ENCODE peak calls at places on chromosomes 3 and 15, in ten cellular contexts. L is nephron progenitor cell, C is MM.1S, S is fibroblast of pulmonary artery, J is hepatocyte, O is A549, E is endothelial cell, Y is neural crest cell, R is mucosa of descending colon, K is right lobe of liver. B is an unnamed sample.

GRCh38 chr3:16795601-16796000 is 89.2 kb upstream of the PLCL2 start:
- DNase-seq in L (no peak), C (no peak), S (no peak), J (no peak), O (no peak), E (no peak), Y (no peak), R (no peak), K (no peak), B (no peak)

GRCh38 chr3:32290619-32291018 is 52.1 kb downstream of the CMTM8 start:
- DNase-seq in L (no peak), C (no peak), S (no peak), J (no peak), O (no peak), E (no peak), Y (no peak), R (no peak), K (no peak), B (no peak)

GRCh38 chr3:70179111-70179510 is 133.3 kb downstream of the MDFIC2 start:
- DNase-seq in L (no peak), C (no peak), S (no peak), J (no peak), O (no peak), E (no peak), Y (no peak), R (no peak), K (no peak), B (no peak)

GRCh38 chr3:134864644-134865043 is 69.6 kb downstream of the EPHB1 start:
- DNase-seq in L (no peak), C (no peak), S (peak), J (no peak), O (no peak), E (no peak), Y (no peak), R (no peak), K (peak), B (peak)

GRCh38 chr3:183220828-183221227 is 32.2 kb upstream of the B3GNT5 start:
- DNase-seq in L (no peak), C (no peak), S (no peak), J (no peak), O (no peak), E (no peak), Y (no peak), R (no peak), K (no peak), B (no peak)

GRCh38 chr3:194351952-194352536 is 916 bp upstream of the CPN2 start:
- DNase-seq in L (no peak), C (no peak), S (no peak), J (no peak), O (no peak), E (no peak), Y (no peak), R (no peak), K (no peak), B (no peak)

GRCh38 chr3:50192124-50192523 is 714 bp downstream of the GNAT1 start:
- DNase-seq in L (no peak), C (no peak), S (no peak), J (no peak), O (no peak), E (no peak), Y (no peak), R (no peak), K (no peak), B (no peak)

GRCh38 chr3:185659942-185660921 is 74.1 kb downstream of the SENP2 start:
- DNase-seq in L (peak), C (peak), S (peak), J (peak), O (peak), E (peak), Y (peak), R (peak), K (peak), B (peak)

GRCh38 chr3:113436794-113437193 is 4.5 kb downstream of the CFAP44 start:
- DNase-seq in L (no peak), C (no peak), S (peak), J (peak), O (no peak), E (no peak), Y (no peak), R (no peak), K (no peak), B (peak)

GRCh38 chr15:34853001-34853758 is 57.8 kb upstream of the ACTC1 start:
- DNase-seq in L (no peak), C (no peak), S (peak), J (no peak), O (peak), E (no peak), Y (no peak), R (no peak), K (no peak), B (peak)

GRCh38 chr15:63231717-63232116 is 42.3 kb downstream of the RAB8B start:
- DNase-seq in L (no peak), C (no peak), S (peak), J (no peak), O (no peak), E (no peak), Y (no peak), R (no peak), K (no peak), B (peak)

GRCh38 chr3:81718311-81718710 is 43.1 kb downstream of the GBE1 start:
- DNase-seq in L (no peak), C (no peak), S (no peak), J (no peak), O (no peak), E (no peak), Y (no peak), R (no peak), K (no peak), B (no peak)

GRCh38 chr3:53844262-53845102 is 1.7 kb downstream of the CHDH start:
- DNase-seq in L (no peak), C (no peak), S (no peak), J (peak), O (no peak), E (no peak), Y (no peak), R (peak), K (peak), B (no peak)

GRCh38 chr3:53846851-53847155 is 435 bp downstream of the IL17RB start:
- DNase-seq in L (no peak), C (no peak), S (no peak), J (no peak), O (no peak), E (no peak), Y (no peak), R (no peak), K (no peak), B (no peak)

GRCh38 chr3:53846134-53846850 is at the start of the genes CHDH and IL17RB:
- DNase-seq in L (peak), C (peak), S (no peak), J (peak), O (peak), E (peak), Y (peak), R (peak), K (peak), B (no peak)

GRCh38 chr3:53845881-53846133 is 412 bp downstream of the CHDH start:
- DNase-seq in L (peak), C (no peak), S (no peak), J (no peak), O (no peak), E (no peak), Y (peak), R (no peak), K (no peak), B (no peak)

DNA sequence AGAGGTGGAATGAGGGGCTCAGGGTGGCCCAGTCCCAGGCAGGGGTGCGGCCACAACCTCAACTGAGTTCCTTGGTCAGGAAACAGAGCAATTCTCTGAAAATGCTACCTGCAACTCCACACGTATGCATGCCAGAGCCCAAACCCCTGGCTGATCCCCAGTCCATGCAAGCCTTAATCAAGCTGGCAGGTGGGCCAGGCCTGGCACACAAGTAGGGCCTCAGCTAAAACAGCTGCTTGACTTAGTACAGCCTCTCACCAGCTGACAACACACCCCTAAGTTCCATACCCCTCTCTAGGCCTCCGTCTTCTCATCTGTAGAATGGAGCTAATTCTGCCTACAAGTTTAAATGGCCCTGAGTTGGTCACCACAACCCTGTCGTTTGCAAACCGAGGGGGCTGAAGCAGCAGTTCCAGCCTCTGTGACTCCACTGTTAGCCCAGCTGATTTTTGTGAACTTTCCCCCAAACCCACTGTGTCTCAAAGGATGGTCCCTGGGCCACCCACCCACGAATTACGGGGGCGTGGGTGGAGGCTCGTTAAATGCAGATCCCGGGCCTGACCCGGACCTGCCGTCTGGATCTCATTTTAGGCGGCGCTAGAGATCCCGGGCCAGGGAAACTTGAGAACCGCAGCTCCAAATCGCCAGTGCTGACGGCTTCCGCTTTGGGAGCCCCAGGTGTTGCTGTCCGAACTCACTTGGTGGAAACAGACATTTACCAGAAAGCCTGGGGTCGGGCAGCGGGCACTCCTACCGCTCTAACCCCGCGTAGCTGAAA is 927 bp downstream of the CHDH start:
- DNase-seq in L (no peak), C (peak), S (peak), J (peak), O (peak), E (peak), Y (no peak), R (peak), K (peak), B (peak)
- TF ChIP-seq CTCF in L (no peak), C (peak), S (peak), J (peak), O (peak), E (no peak), Y (peak), R (no peak), K (peak), B (peak)

GRCh38 chr15:77420610-77421369 is at the start of gene HMG20A:
- DNase-seq in L (peak), C (peak), S (peak), J (peak), O (peak), E (peak), Y (peak), R (peak), K (peak), B (peak)

GRCh38 chr15:77419050-77419835 is 661 bp downstream of the PEAK1 start:
- DNase-seq in L (peak), C (peak), S (peak), J (peak), O (peak), E (peak), Y (peak), R (peak), K (peak), B (peak)

GRCh38 chr15:77419836-77420609 is at the start of gene PEAK1:
- DNase-seq in L (peak), C (peak), S (peak), J (peak), O (peak), E (peak), Y (peak), R (peak), K (peak), B (peak)

GRCh38 chr15:77418341-77419049 is 1.4 kb downstream of the PEAK1 start:
- DNase-seq in L (no peak), C (no peak), S (peak), J (no peak), O (peak), E (no peak), Y (no peak), R (no peak), K (no peak), B (peak)

DNA sequence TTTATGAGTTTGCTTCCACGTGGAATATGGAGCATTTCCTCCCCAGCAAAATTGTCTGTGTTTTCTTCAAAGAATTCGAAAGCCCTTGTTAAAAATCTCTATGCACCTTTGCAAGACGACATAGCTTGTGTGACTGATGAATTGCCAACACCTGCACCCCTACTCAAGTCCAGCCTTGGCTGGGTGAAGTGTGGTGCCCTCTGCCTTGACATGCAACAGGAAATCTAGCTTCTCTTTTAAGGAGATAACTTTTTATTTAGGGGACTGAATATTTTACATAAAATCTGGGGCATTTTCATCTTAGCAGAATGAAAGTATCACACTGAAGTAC is 647 bp downstream of the HMG20A start:
- DNase-seq in L (no peak), C (peak), S (no peak), J (peak), O (peak), E (peak), Y (no peak), R (no peak), K (no peak), B (peak)
- TF ChIP-seq CTCF in L (no peak), C (peak), S (no peak), J (no peak), O (no peak), E (no peak), Y (no peak), R (no peak), K (no peak), B (no peak)

DNA sequence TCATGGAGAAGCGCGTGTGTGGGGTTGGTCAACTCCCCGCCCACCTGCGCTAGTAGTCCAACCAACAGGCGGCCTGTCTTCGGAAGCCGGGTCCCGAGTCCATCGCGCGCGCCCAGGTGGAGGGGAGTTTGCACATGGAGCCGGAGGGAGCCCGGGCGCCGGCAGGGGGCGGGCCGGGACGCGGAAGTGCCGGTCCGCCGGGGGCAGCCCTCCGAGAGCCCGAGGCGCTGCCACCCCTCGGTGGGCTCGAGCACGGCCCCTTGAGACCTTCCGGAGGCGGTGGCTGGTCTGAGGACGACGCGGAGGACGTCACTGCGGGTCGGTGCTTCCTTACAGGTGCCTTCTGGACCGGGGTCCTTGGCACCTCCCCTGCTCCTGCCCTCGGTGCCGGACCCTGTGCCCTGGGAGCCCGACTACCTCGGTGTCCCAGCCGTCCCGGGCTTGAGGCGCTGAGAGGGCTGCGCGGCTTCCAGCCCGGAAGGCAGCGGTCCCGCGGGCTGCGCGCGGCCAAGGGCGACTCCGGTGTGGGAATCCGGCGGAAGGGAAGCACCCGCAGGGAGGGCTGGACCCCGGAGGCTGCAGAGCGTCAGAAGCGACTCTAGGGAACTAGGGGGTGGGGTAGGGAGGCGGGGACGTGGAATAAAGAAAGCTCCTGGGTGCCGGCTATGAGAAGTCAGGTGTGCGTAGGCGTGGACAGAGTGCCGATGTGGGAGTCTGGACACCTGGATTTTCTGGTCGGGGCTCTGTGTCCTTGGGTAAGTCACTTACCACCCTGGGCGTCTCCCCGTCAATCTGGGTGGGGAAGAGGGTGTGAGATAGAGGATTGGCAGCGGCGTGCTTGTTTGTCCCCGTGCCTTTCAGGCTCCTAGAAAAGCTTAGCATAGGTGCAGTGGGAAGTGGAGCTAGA is 212.3 kb downstream of the FGF12 start:
- DNase-seq in L (peak), C (peak), S (no peak), J (peak), O (peak), E (peak), Y (peak), R (peak), K (no peak), B (no peak)
- TF ChIP-seq CTCF in L (peak), C (peak), S (no peak), J (peak), O (no peak), E (peak), Y (peak), R (no peak), K (no peak), B (no peak)

GRCh38 chr3:142051351-142051750 is 98.0 kb downstream of the TFDP2 start:
- DNase-seq in L (no peak), C (no peak), S (no peak), J (no peak), O (no peak), E (no peak), Y (no peak), R (no peak), K (no peak), B (no peak)

GRCh38 chr3:142040941-142041575 is 108.3 kb downstream of the TFDP2 start:
- DNase-seq in L (no peak), C (no peak), S (no peak), J (no peak), O (no peak), E (no peak), Y (no peak), R (no peak), K (no peak), B (no peak)

GRCh38 chr3:142047021-142047369 is 102.3 kb downstream of the TFDP2 start:
- DNase-seq in L (no peak), C (no peak), S (no peak), J (no peak), O (no peak), E (no peak), Y (no peak), R (no peak), K (no peak), B (no peak)

GRCh38 chr3:142046320-142047020 is 102.9 kb downstream of the TFDP2 start:
- DNase-seq in L (no peak), C (no peak), S (peak), J (no peak), O (no peak), E (no peak), Y (no peak), R (no peak), K (no peak), B (peak)
- TF ChIP-seq CTCF in L (no peak), C (no peak), S (no peak), J (no peak), O (no peak), E (no peak), Y (no peak), R (no peak), K (no peak), B (no peak)

DNA sequence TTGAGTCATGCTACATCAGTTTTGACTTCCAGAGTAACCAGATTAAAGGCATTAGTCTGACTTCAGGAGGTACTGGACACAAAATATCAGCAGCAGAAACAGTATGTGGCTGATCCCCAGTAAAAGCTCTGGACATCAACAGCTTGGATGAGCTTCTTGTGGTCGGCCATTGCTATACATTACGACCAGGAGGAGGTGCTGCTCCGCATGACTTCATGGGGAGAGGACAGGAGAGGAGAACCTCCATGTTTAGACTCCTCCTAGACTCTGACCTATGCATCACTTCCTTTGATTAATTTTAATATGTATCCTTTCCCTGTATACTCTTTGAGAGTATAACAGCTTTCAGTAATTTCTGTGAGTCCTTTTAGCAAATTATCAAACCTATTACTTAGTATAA is 285.6 kb upstream of the ARHGEF26 start:
- DNase-seq in L (no peak), C (no peak), S (no peak), J (no peak), O (peak), E (no peak), Y (no peak), R (no peak), K (no peak), B (no peak)
- TF ChIP-seq CTCF in L (no peak), C (no peak), S (no peak), J (peak), O (no peak), E (no peak), Y (no peak), R (no peak), K (no peak), B (no peak)

GRCh38 chr3:197331131-197331530 is 32.7 kb upstream of the DLG1 start:
- DNase-seq in L (no peak), C (no peak), S (no peak), J (no peak), O (no peak), E (no peak), Y (no peak), R (no peak), K (no peak), B (peak)
- TF ChIP-seq CTCF in L (no peak), C (no peak), S (peak), J (no peak), O (no peak), E (no peak), Y (no peak), R (no peak), K (no peak), B (peak)

B was measured in cardiac fibroblast.